ENCODE peak calls at places on chromosomes 2 and 18, in eight cellular contexts. L is GM12864, J is heart right ventricle, T is BJ, Z is Calu3, W is neural progenitor cell, U is K562, B is WTC11. D is an unnamed sample.

GRCh38 chr18:76973512-76974302 is 151.3 kb downstream of the ZNF236 start:
- DNase-seq in L (no peak), J (no peak), T (no peak), Z (no peak), W (no peak), U (no peak), B (no peak), D (no peak)

GRCh38 chr2:172412996-172413492 is 14.3 kb upstream of the ITGA6 start:
- DNase-seq in L (no peak), J (no peak), T (no peak), Z (no peak), W (no peak), U (no peak), B (no peak), D (no peak)

GRCh38 chr2:48343571-48344440 is 186.1 kb upstream of the STON1 start:
- DNase-seq in L (no peak), J (no peak), T (peak; percentile 33), Z (no peak), W (no peak), U (no peak), B (no peak), D (no peak)

GRCh38 chr2:46803551-46803885 is 112.1 kb downstream of the MCFD2 start:
- DNase-seq in L (no peak), J (no peak), T (no peak), Z (no peak), W (no peak), U (no peak), B (no peak), D (no peak)

GRCh38 chr2:105241443-105241842 is at the start of gene GPR45:
- DNase-seq in L (no peak), J (no peak), T (no peak), Z (no peak), W (no peak), U (no peak), B (no peak), D (no peak)

GRCh38 chr2:198137733-198138132 is 333.3 kb downstream of the PLCL1 start:
- DNase-seq in L (no peak), J (no peak), T (no peak), Z (no peak), W (peak; percentile 28), U (no peak), B (peak; percentile 51), D (no peak)

GRCh38 chr2:136112317-136112891 is 5.5 kb downstream of the CXCR4 start:
- DNase-seq in L (no peak), J (no peak), T (no peak), Z (no peak), W (peak; percentile 28), U (no peak), B (no peak), D (no peak)

GRCh38 chr2:167240671-167241070 is 352.4 kb downstream of the XIRP2 start:
- DNase-seq in L (no peak), J (no peak), T (no peak), Z (no peak), W (no peak), U (no peak), B (no peak), D (no peak)

GRCh38 chr2:210072493-210072892 is 70.1 kb downstream of the RPE start:
- DNase-seq in L (no peak), J (no peak), T (no peak), Z (no peak), W (peak; percentile 68), U (no peak), B (no peak), D (no peak)

GRCh38 chr2:65434592-65435241 is 2.3 kb upstream of the SPRED2 start:
- DNase-seq in L (no peak), J (no peak), T (no peak), Z (no peak), W (no peak), U (no peak), B (no peak), D (no peak)

GRCh38 chr2:65437392-65438135 is 5.2 kb upstream of the SPRED2 start:
- DNase-seq in L (no peak), J (no peak), T (no peak), Z (no peak), W (peak; percentile 90), U (peak; percentile 35), B (peak; percentile 23), D (no peak)

GRCh38 chr2:65436825-65437221 is 4.4 kb upstream of the SPRED2 start:
- DNase-seq in L (peak; percentile 83), J (no peak), T (no peak), Z (no peak), W (peak; percentile 65), U (peak; percentile 66), B (peak; percentile 18), D (peak; percentile 17)

GRCh38 chr2:65436169-65436824 is 3.9 kb upstream of the SPRED2 start:
- DNase-seq in L (no peak), J (peak; percentile 91), T (peak; percentile 80), Z (peak; percentile 76), W (peak; percentile 79), U (peak; percentile 93), B (peak; percentile 66), D (peak; percentile 65)

DNA sequence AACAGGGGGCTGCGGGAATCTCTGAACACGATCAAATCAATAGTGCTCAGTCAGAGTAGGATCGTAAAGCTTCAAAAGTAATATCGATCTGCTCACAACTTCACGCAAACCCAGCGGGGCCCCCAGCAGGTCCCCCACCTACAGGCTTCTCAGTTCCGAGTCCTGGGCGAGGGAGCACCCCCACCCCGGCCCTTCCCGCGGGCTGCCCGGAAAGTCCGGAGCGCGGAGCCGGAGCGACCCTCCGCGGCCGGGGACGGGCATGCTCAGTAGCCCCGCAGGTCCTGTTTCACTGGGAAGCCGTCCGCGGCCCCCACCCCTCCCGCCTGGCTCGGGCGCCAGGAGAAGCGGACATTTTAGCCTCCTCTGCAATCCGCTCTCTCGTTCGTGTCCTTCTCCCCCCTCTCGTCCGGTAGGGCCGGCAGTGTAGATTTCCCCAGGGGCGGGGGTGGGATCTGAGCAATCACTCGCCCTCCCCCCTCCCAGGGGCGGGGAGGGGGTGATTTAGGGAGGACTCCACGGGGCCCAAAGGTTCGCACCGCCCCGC is 3.3 kb upstream of the SPRED2 start:
- DNase-seq in L (no peak), J (peak; percentile 91), T (peak; percentile 44), Z (peak; percentile 86), W (peak; percentile 93), U (peak; percentile 90), B (peak; percentile 86), D (peak; percentile 91)
- TF ChIP-seq CTCF in L (no peak), J (peak; percentile 41), T (peak; percentile 5), Z (no peak), W (no peak), U (no peak), B (no peak), D (no peak)

GRCh38 chr2:230952226-230952956 is 27.3 kb upstream of the GPR55 start:
- DNase-seq in L (no peak), J (no peak), T (no peak), Z (no peak), W (no peak), U (no peak), B (no peak), D (no peak)
- TF ChIP-seq CTCF in L (no peak), J (no peak), T (no peak), Z (no peak), W (no peak), U (no peak), B (no peak), D (no peak)

GRCh38 chr2:50535971-50536759 is 495.8 kb downstream of the NRXN1 start:
- DNase-seq in L (no peak), J (no peak), T (no peak), Z (no peak), W (peak; percentile 39), U (peak; percentile 1), B (no peak), D (peak; percentile 12)
- TF ChIP-seq CTCF in L (peak; percentile 43), J (peak; percentile 44), T (peak; percentile 43), Z (no peak), W (peak; percentile 80), U (no peak), B (peak; percentile 72), D (peak; percentile 80)

GRCh38 chr2:140349695-140350094 is 1569.5 kb upstream of the NXPH2 start:
- DNase-seq in L (no peak), J (no peak), T (no peak), Z (no peak), W (no peak), U (no peak), B (no peak), D (no peak)
- TF ChIP-seq CTCF in L (no peak), J (no peak), T (no peak), Z (no peak), W (no peak), U (no peak), B (no peak), D (no peak)

DNA sequence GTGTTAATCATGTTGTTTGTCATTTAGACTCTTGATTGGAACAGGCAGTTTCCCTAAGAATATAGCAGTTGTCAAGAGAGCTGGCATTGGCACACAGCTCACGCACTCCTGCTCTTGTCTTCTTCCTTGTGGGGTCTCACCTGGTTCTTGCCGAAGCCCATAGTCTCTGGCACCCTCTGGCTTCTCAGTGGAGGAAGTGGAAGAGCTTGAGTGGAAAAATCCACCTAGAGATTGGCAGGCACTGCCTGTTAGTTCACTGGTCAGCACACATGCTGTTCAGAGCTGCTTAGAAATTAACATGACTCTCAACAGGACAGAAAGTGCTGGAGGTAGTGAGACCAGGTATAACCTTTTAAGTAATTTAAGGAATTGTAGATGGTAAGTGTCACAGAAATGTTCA is 28.3 kb downstream of the SCTR start:
- DNase-seq in L (no peak), J (no peak), T (no peak), Z (no peak), W (no peak), U (no peak), B (no peak), D (no peak)
- TF ChIP-seq CTCF in L (no peak), J (peak; percentile 50), T (no peak), Z (no peak), W (no peak), U (no peak), B (no peak), D (no peak)

DNA sequence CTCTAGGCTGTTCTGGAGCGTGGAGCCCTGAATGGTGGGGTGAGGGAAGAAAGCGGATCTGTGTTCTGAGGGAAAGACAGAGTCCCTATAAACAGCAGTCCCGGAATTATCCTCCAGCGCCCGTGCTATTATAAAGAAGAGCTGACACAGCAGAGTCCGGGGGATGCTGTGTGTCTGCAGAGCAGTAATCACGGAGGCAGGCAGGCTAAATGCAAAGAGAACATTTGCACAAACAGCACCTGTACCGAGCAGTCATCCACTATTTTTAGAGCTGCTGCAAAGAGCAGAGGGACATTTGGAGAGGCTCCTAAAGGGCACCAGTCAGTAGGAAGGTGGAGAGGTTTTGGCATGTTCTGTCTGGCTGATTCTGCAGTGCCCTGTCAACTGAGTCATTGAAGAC is 293.8 kb upstream of the SLC14A2 start:
- DNase-seq in L (no peak), J (peak; percentile 27), T (no peak), Z (no peak), W (no peak), U (no peak), B (no peak), D (no peak)
- TF ChIP-seq CTCF in L (no peak), J (no peak), T (no peak), Z (no peak), W (no peak), U (no peak), B (no peak), D (no peak)

GRCh38 chr18:30409120-30409519 is 633.4 kb downstream of the DSC3 start:
- DNase-seq in L (no peak), J (no peak), T (no peak), Z (no peak), W (no peak), U (peak; percentile 16), B (no peak), D (no peak)
- TF ChIP-seq CTCF in L (no peak), J (no peak), T (no peak), Z (no peak), W (no peak), U (no peak), B (no peak), D (no peak)